ENCODE peak calls at places on chromosome 20, in four cellular contexts. R, K, U and G are unnamed samples.

GRCh38 chr20:33689973-33690372 is 3.8 kb upstream of the E2F1 start:
- DNase-seq in R (no peak), U (no peak), K (no peak), G (peak)

GRCh38 chr20:56796345-56796744 is 167.2 kb downstream of the TFAP2C start:
- DNase-seq in K (no peak), U (no peak), R (no peak), G (no peak)

GRCh38 chr20:32585011-32585518 is at the start of gene NOL4L:
- DNase-seq in U (peak), R (no peak), K (no peak), G (peak)

GRCh38 chr20:32231847-32232246 is 24.2 kb downstream of the POFUT1 start:
- DNase-seq in U (no peak), K (no peak), R (no peak), G (peak)

GRCh38 chr20:52592567-52592966 is 379.6 kb upstream of the TSHZ2 start:
- DNase-seq in K (no peak), R (no peak), U (no peak), G (no peak)

GRCh38 chr20:51946581-51946980 is 144.3 kb upstream of the SALL4 start:
- DNase-seq in K (no peak), U (no peak), R (no peak), G (peak)

GRCh38 chr20:37359331-37359730 is 13.4 kb downstream of the SRC start:
- DNase-seq in U (no peak), K (no peak), R (no peak), G (no peak)

GRCh38 chr20:32451340-32451681 is 93.2 kb downstream of the ASXL1 start:
- DNase-seq in U (no peak), K (no peak), R (no peak), G (no peak)

GRCh38 chr20:49132995-49133451 is 55.1 kb downstream of the STAU1 start:
- DNase-seq in U (peak), K (no peak), R (peak), G (peak)

GRCh38 chr20:12955611-12956010 is 53.2 kb upstream of the SPTLC3 start:
- DNase-seq in U (no peak), R (no peak), K (no peak), G (no peak)

GRCh38 chr20:37397954-37398749 is 52.2 kb downstream of the SRC start:
- DNase-seq in R (no peak), K (no peak), U (no peak), G (no peak)

GRCh38 chr20:10532351-10532750 is 97.2 kb downstream of the SLX4IP start:
- DNase-seq in U (no peak), R (no peak), K (no peak), G (no peak)

GRCh38 chr20:31695849-31696804 is 26.5 kb downstream of the BCL2L1 start:
- DNase-seq in R (no peak), U (no peak), K (no peak), G (no peak)

GRCh38 chr20:57205625-57206219 is 60.7 kb downstream of the BMP7 start:
- DNase-seq in K (no peak), U (no peak), R (no peak), G (peak)

GRCh38 chr20:54088430-54088829 is 18.0 kb upstream of the BCAS1 start:
- DNase-seq in K (no peak), U (no peak), R (no peak), G (no peak)

GRCh38 chr20:61331542-61331941 is 79.5 kb downstream of the CDH4 start:
- DNase-seq in R (no peak), K (no peak), U (peak), G (no peak)

GRCh38 chr20:10260316-10260715 is 41.7 kb downstream of the SNAP25 start:
- DNase-seq in K (no peak), R (no peak), U (no peak), G (peak)

GRCh38 chr20:10090588-10091166 is 55.9 kb downstream of the ANKEF1 start:
- DNase-seq in R (peak), K (no peak), U (peak), G (peak)

GRCh38 chr20:33377366-33377765 is 24.0 kb downstream of the CDK5RAP1 start:
- DNase-seq in R (no peak), U (no peak), K (no peak), G (no peak)

GRCh38 chr20:5471368-5471767 is 154.6 kb upstream of the PROKR2 start:
- DNase-seq in U (no peak), K (no peak), R (no peak), G (no peak)
- H3K4me3 ChIP-seq in U (no peak), K (no peak), R (no peak), G (peak)

DNA sequence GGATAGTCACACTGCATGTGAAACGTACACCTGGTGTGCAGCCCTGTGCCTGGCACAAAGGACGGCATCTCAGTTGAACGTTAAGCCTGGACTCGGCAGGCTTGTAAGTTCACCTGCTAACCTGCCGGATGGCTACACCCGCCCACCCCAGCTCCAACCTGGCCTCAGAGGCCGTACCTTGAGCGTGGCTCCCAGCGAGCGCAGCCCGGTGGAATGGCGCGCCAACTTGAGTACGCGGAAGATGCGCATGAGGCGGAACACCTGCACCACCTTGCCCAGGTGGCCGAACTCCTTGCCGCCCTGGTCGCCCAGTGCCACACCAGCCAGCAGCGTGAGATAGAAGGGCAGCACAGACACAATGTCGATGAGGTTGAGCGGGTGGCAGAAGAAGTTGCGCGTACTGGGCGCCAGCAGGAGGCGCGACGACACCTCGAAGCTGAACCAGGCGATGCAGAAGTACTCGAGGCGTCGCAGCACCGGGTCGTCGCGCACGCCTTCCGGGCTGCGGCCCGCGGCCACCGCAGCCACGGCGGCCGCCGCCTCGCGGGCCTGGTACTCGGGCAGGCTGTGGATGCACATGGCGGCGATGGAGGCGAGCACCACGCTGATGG is 3.3 kb downstream of the KCNS1 start:
- DNase-seq in U (no peak), K (no peak), R (no peak), G (peak)
- TF ChIP-seq CTCF in U (no peak), K (no peak), R (no peak), G (peak)

GRCh38 chr20:63160641-63161175 is 55.2 kb downstream of the YTHDF1 start:
- DNase-seq in U (no peak), K (no peak), R (no peak), G (no peak)
- H3K4me3 ChIP-seq in U (no peak), K (no peak), R (no peak), G (no peak)

GRCh38 chr20:43458422-43458924 is 777 bp downstream of the SRSF6 start:
- DNase-seq in U (no peak), R (no peak), K (no peak), G (peak)

GRCh38 chr20:43456809-43457639 is 672 bp upstream of the SRSF6 start:
- DNase-seq in K (peak), R (peak), U (peak), G (peak)

GRCh38 chr20:43460172-43460829 is 2.6 kb downstream of the SRSF6 start:
- DNase-seq in R (no peak), K (no peak), U (no peak), G (no peak)

GRCh38 chr20:43459022-43459942 is 1.6 kb downstream of the SRSF6 start:
- DNase-seq in U (peak), R (no peak), K (no peak), G (peak)

DNA sequence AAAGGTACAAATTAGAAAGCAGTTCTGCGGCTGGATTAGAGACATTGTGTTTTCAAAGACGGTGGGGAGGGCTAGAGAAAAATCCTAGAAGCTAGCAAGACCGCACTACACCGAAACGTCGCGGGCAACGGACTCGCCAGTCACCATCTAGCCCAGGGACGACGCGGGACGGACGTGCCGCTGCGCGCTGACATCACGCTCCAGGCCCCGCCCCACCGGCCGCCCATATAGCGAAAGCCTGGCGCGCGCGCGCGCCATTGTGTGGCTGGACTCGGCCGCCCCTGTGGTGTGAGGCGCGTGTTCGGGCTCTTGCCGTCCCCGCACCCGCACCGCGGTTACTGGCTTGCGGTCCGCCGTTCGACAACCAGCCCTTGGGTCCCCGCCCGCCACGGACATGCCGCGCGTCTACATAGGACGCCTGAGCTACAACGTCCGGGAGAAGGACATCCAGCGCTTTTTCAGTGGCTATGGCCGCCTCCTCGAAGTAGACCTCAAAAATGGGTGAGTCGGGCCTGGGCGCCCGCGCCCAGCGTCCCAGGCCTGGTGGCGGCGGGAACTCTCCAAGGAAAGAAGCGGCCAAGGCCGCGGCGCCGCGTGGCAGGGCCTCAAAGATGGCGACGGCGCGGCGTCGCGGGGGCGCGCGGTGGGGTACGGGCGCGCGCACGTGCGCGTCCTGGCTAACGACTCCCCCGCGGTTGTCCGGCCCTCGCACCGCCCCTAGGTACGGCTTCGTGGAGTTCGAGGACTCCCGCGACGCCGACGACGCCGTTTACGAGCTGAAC is at the start of gene SRSF6:
- DNase-seq in R (peak), K (peak), U (peak), G (peak)
- TF ChIP-seq CTCF in R (no peak), K (no peak), U (no peak), G (no peak)

DNA sequence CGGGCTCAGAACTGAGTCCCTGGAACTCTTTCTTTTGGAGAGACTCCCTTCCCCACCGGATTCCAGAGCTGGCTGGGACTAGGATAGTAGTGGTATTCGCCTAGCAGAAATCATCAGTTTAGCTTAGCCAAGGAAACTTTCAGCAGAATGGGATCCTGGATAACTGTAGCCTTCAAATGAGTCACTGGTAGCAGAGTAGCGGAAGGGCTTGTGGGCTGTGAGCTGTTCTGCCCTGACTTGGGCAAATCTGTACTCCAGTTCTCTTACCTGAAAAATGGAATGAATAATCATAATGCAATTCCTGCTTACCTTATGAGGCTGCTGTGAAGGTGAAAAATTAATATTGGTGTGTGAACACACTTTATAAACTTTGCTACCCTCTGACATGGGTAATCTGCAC is 244.3 kb upstream of the CHD6 start:
- DNase-seq in R (no peak), K (no peak), U (no peak), G (no peak)
- H3K4me3 ChIP-seq in R (no peak), K (no peak), U (no peak), G (no peak)

DNA sequence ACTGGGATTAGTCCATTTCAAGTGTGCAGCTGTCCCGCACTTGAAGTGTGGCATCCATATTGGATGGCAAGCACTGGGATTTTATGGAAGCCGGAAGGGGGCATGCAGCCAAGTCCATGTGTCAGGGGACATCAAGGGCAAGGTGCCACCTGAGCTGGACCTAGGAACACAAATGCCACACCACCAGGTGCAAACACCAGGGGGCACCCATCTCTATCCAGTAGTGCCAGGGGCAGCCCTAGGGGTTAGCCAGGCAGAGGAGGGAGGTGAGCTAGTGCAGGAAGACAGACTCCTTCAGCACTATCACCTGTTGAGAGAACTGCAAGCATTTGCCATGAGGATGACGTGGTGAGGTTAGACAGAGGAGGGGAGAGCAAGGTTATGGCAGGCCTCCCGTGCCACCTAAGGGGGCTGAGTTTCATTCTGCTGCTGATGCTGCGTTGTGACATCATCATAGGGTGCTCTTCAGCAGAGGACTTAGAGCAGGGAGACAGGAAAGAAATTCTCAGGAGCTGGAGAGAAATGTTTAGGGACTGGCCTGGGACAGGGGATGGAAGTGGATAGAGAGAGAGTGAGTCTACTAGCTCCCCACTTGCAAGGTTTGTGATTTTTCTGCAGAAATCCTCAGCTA is 192.6 kb upstream of the SLC24A3 start:
- DNase-seq in R (no peak), K (no peak), U (no peak), G (no peak)
- TF ChIP-seq CTCF in R (no peak), K (no peak), U (peak), G (no peak)

DNA sequence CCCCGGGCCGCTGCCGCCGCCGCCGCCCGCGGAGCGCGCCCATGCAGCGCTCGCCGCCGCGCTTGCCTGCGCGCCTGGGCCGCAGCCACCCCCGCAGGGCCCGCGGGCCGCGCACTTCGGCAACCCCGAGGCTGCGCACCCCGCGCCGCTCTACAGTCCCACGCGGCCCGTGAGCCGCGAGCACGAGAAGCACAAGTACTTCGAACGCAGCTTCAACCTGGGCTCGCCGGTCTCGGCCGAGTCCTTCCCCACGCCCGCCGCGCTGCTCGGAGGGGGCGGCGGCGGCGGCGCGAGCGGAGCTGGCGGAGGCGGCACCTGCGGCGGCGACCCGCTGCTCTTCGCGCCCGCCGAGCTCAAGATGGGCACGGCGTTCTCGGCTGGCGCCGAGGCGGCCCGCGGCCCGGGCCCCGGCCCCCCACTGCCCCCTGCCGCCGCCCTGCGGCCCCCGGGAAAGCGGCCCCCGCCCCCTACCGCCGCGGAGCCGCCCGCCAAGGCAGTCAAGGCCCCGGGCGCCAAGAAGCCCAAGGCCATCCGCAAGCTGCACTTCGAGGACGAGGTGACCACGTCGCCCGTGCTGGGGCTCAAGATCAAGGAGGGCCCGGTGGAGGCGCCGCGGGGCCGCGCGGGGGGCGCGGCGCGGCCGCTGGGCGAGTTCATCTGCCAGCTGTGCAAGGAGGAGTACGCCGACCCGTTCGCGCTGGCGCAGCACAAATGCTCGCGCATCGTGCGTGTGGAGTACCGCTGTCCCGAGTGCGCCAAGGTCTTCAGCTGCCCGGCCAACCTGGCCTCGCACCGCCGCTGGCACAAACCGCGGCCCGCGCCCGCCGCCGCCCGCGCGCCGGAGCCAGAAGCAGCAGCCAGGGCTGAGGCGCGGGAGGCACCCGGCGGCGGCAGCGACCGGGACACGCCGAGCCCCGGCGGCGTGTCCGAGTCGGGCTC is 779 bp downstream of the INSM1 start:
- DNase-seq in U (peak), R (no peak), K (no peak), G (no peak)
- H3K4me3 ChIP-seq in U (peak), R (peak), K (peak), G (peak)

GRCh38 chr20:21125849-21126840 is at the start of gene KIZ:
- DNase-seq in K (peak), R (peak), U (peak), G (peak)

GRCh38 chr20:21133917-21134622 is 8.2 kb downstream of the KIZ start:
- DNase-seq in R (no peak), U (no peak), K (no peak), G (no peak)

GRCh38 chr20:21133404-21133803 is 7.5 kb downstream of the KIZ start:
- DNase-seq in U (no peak), K (no peak), R (no peak), G (no peak)

GRCh38 chr20:21127201-21127981 is 1.5 kb downstream of the KIZ start:
- DNase-seq in K (no peak), U (no peak), R (no peak), G (no peak)

GRCh38 chr20:21129861-21130260 is 4.0 kb downstream of the KIZ start:
- DNase-seq in U (no peak), R (no peak), K (no peak), G (no peak)
- TF ChIP-seq CTCF in U (peak), R (no peak), K (no peak), G (no peak)

GRCh38 chr20:25309395-25310267 is 61.7 kb downstream of the PYGB start:
- DNase-seq in R (no peak), U (no peak), K (peak), G (peak)
- H3K4me3 ChIP-seq in R (no peak), U (no peak), K (no peak), G (peak)